ENCODE peak calls at places on chromosome 6, in ten cellular contexts. O is epithelial cell of esophagus; K is fibroblast of the conjunctiva; I is effector memory CD4-positive, alpha-beta T cell; V is right lobe of liver; H is ELR; W is EL; X is lower leg skin; N is nucleus accumbens; F is ACHN. J is an unnamed sample.

GRCh38 chr6:151130329-151130728 is 109.4 kb upstream of the AKAP12 start:
- DNase-seq in H (no peak), W (no peak), I (no peak), N (no peak), K (no peak), X (no peak), V (no peak), O (no peak), F (no peak), J (no peak)

GRCh38 chr6:105077592-105078463 is 102.0 kb downstream of the POPDC3 start:
- DNase-seq in V (no peak), N (no peak), O (peak; percentile 63), H (peak; percentile 69), W (peak; percentile 66), F (peak; percentile 40), X (no peak), K (peak; percentile 23), I (no peak), J (no peak)

GRCh38 chr6:52024451-52025068 is 62.9 kb downstream of the PKHD1 start:
- DNase-seq in H (no peak), W (no peak), I (no peak), V (no peak), X (no peak), K (no peak), N (no peak), F (no peak), O (no peak), J (no peak)

GRCh38 chr6:37357288-37357687 is 3.5 kb downstream of the RNF8 start:
- DNase-seq in O (no peak), V (no peak), W (no peak), H (no peak), I (no peak), X (no peak), K (no peak), F (no peak), N (no peak), J (no peak)

GRCh38 chr6:118867181-118867580 is 26.8 kb upstream of the ASF1A start:
- DNase-seq in I (no peak), V (no peak), W (peak; percentile 3), K (no peak), X (no peak), N (no peak), O (peak; percentile 51), F (no peak), H (peak; percentile 93), J (no peak)

GRCh38 chr6:15457121-15457646 is 205.6 kb downstream of the DTNBP1 start:
- DNase-seq in O (no peak), I (no peak), K (no peak), H (no peak), V (no peak), X (no peak), N (no peak), W (no peak), F (no peak), J (no peak)

GRCh38 chr6:129923520-129923919 is 62.4 kb upstream of the TMEM244 start:
- DNase-seq in K (no peak), F (no peak), I (no peak), W (peak; percentile 33), N (no peak), H (peak; percentile 29), O (peak; percentile 24), V (no peak), X (no peak), J (no peak)

GRCh38 chr6:159257846-159258245 is 88.6 kb downstream of the FNDC1 start:
- DNase-seq in O (peak; percentile 51), V (no peak), X (no peak), K (no peak), I (no peak), F (no peak), N (no peak), W (no peak), H (no peak), J (no peak)

GRCh38 chr6:162681447-162681846 is 46.1 kb downstream of the PRKN start:
- DNase-seq in I (no peak), N (no peak), V (no peak), W (no peak), K (no peak), O (no peak), H (no peak), X (no peak), F (no peak), J (no peak)

GRCh38 chr6:134315974-134316391 is 1.9 kb downstream of the SGK1 start:
- DNase-seq in I (no peak), W (no peak), V (no peak), K (no peak), H (no peak), N (peak; percentile 73), O (no peak), X (no peak), F (no peak), J (no peak)

J was measured in T-helper 9 cell.